ENCODE peak calls at places on chromosomes 11 and 22, in nine cellular contexts. L is uterus, A is Peyer's patch, C is tibial nerve, H is cardiac muscle cell, N is fibroblast of lung, D is PC-9, G is suprapubic skin, U is mammary epithelial cell. I is an unnamed sample.

GRCh38 chr22:30390974-30391691 is 3.9 kb upstream of the RNF215 start:
- DNase-seq in L (no peak), A (peak; percentile 92), C (no peak), H (peak; percentile 73), N (peak; percentile 70), D (peak; percentile 69), G (no peak), U (peak; percentile 70), I (peak; percentile 60)

GRCh38 chr22:31173386-31174145 is 13.6 kb downstream of the RNF185 start:
- DNase-seq in L (no peak), A (peak; percentile 30), C (no peak), H (peak; percentile 64), N (peak; percentile 93), D (peak; percentile 87), G (no peak), U (peak; percentile 78), I (no peak)

GRCh38 chr22:44341431-44342346 is 28.9 kb upstream of the SHISAL1 start:
- DNase-seq in L (peak; percentile 62), A (no peak), C (no peak), H (peak; percentile 77), N (peak; percentile 60), D (no peak), G (no peak), U (no peak), I (no peak)

GRCh38 chr22:43754176-43754575 is 57.9 kb downstream of the EFCAB6 start:
- DNase-seq in L (no peak), A (no peak), C (no peak), H (no peak), N (no peak), D (no peak), G (no peak), U (no peak), I (no peak)

GRCh38 chr11:75826463-75827220 is 11.6 kb downstream of the UVRAG start:
- DNase-seq in L (no peak), A (no peak), C (no peak), H (peak; percentile 70), N (peak; percentile 41), D (no peak), G (no peak), U (peak; percentile 34), I (no peak)

GRCh38 chr22:31139866-31140716 is at the start of gene PLA2G3:
- DNase-seq in L (no peak), A (no peak), C (no peak), H (peak; percentile 55), N (peak; percentile 65), D (no peak), G (no peak), U (no peak), I (no peak)

GRCh38 chr22:19111584-19111983 is 10.6 kb downstream of the DGCR2 start:
- DNase-seq in L (no peak), A (no peak), C (no peak), H (no peak), N (no peak), D (no peak), G (no peak), U (no peak), I (no peak)

GRCh38 chr11:61149624-61150615 is 11.3 kb downstream of the VPS37C start:
- DNase-seq in L (no peak), A (no peak), C (no peak), H (peak; percentile 49), N (no peak), D (peak; percentile 95), G (no peak), U (no peak), I (no peak)

GRCh38 chr11:108624196-108624925 is 30.8 kb upstream of the EXPH5 start:
- DNase-seq in L (no peak), A (no peak), C (no peak), H (no peak), N (no peak), D (no peak), G (no peak), U (no peak), I (no peak)

GRCh38 chr11:108628326-108628725 is 34.8 kb upstream of the EXPH5 start:
- DNase-seq in L (no peak), A (no peak), C (no peak), H (no peak), N (no peak), D (no peak), G (no peak), U (no peak), I (no peak)

GRCh38 chr11:108632041-108632440 is 32.8 kb upstream of the DDX10 start:
- DNase-seq in L (no peak), A (no peak), C (no peak), H (no peak), N (no peak), D (no peak), G (no peak), U (no peak), I (no peak)

GRCh38 chr11:108628812-108629211 is 35.2 kb upstream of the EXPH5 start:
- DNase-seq in L (no peak), A (no peak), C (no peak), H (no peak), N (no peak), D (no peak), G (no peak), U (no peak), I (no peak)

GRCh38 chr11:108629274-108629673 is 35.6 kb upstream of the DDX10 start:
- DNase-seq in L (no peak), A (no peak), C (no peak), H (no peak), N (no peak), D (no peak), G (no peak), U (no peak), I (no peak)
- H3K4me1 ChIP-seq in L (no peaks in the 10 kb centered on the region), A (no peaks in the 10 kb centered on the region), C (no peaks in the 10 kb centered on the region), H (no peaks in the 10 kb centered on the region), N (no peaks in the 10 kb centered on the region), D (peaks cover 7% of the 10 kb centered on the region), G (peaks cover 5% of the 10 kb centered on the region), U (peaks cover under 1% of the 10 kb centered on the region), I (no peaks in the 10 kb centered on the region)

GRCh38 chr11:111714522-111714921 is 51.7 kb downstream of the PPP2R1B start:
- DNase-seq in L (no peak), A (no peak), C (no peak), H (no peak), N (no peak), D (no peak), G (no peak), U (no peak), I (no peak)

GRCh38 chr11:111720801-111721494 is 45.2 kb downstream of the PPP2R1B start:
- DNase-seq in L (no peak), A (no peak), C (no peak), H (no peak), N (no peak), D (peak; percentile 29), G (no peak), U (no peak), I (no peak)

GRCh38 chr11:111719379-111719778 is 46.8 kb downstream of the PPP2R1B start:
- DNase-seq in L (no peak), A (no peak), C (no peak), H (no peak), N (peak; percentile 74), D (peak; percentile 29), G (no peak), U (peak; percentile 37), I (no peak)

GRCh38 chr11:111715142-111715816 is 50.9 kb downstream of the PPP2R1B start:
- DNase-seq in L (no peak), A (no peak), C (no peak), H (no peak), N (no peak), D (peak; percentile 21), G (no peak), U (no peak), I (no peak)

DNA sequence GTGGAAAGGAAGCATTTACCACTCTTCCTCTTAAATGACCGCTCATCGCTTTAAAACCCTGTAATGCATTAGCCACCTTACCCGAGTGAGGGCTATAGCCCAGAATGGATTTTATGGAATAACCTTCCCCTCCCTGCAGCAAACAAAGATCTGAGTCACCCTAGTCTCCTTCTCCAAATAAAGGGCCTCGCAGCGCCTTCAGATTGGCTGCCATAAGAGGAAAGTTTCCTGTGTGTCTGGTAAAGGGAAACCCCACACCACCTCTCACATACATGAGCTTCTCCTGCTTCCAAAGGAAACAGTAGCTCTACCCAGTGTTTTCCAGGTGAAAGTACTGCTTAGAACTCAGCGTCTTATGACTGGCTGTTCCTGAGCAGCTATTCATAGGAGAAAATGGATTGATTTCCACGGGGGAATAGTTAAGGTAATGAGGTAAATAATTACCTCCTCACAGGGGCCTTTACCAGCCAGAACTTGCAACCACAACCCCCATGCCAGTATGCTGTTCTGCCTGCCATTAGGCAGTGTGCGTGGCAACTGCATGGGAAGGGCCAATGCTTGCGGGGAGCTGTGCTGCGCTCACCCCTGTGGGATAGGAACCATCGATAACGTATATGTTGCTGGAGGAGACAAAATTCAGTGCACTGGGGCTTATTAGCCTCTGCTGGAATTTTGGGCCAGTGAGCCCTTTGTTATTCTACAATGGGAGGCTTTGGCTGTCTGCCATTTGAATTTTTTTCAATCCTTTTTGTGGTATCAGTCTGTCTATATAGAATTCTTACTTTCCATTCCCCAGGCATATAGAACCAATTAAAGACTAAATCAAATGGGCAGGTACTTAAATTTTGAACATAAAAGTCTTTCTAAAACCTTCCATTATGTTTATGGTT is 47.5 kb downstream of the PPP2R1B start:
- DNase-seq in L (no peak), A (no peak), C (no peak), H (peak; percentile 52), N (peak; percentile 91), D (peak; percentile 19), G (no peak), U (peak; percentile 68), I (no peak)
- H3K36me3 ChIP-seq in L (no peaks in the 10 kb centered on the region), A (no peaks in the 10 kb centered on the region), C (no peaks in the 10 kb centered on the region), H (peaks cover 22% of the 10 kb centered on the region), N (peaks cover 16% of the 10 kb centered on the region), D (peaks cover 30% of the 10 kb centered on the region), G (peaks cover 67% of the 10 kb centered on the region), U (peaks cover 20% of the 10 kb centered on the region), I (no peaks in the 10 kb centered on the region)

DNA sequence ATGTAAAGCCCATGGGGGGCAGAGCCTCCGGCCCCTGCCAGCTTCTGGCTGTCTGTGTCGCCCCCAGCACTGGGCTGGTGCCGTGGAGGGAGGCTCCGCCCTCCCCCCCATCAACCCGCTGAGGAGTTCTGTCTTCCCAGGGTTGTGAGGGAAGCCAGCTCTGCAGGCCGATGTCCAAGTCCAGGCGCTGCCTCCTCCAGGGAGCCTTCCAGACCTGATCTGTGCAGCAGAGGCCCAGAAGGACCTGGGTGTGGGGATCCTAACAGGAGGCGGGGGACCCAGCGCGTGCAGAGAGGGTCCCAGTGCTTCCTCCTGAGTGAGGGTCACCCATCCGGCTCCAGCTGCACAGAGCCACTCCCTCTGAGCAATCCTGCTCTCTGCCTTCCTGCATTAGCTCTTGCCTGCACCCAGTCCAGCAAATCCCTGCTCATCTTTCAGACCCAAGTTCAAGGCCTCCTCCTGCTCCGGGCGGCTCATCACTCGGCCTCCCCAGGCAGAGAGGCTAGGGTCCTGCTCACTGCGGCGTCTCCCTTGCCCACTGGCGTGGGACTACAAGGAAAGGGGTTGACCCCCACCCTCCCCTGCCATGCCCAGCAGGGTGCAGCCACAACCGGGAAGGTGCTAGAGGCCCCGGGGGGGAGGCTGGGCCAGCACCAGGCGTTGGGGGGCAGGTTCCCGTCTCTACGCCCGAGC is 16.5 kb downstream of the PRR33 start:
- DNase-seq in L (peak; percentile 16), A (no peak), C (no peak), H (no peak), N (no peak), D (no peak), G (peak; percentile 69), U (no peak), I (no peak)
- H3K27me3 ChIP-seq in L (no peaks in the 10 kb centered on the region), A (no peaks in the 10 kb centered on the region), C (peaks cover 15% of the 10 kb centered on the region), H (peaks cover 3% of the 10 kb centered on the region), N (peaks cover 6% of the 10 kb centered on the region), D (peaks cover 8% of the 10 kb centered on the region), G (no peaks in the 10 kb centered on the region), U (no peaks in the 10 kb centered on the region), I (no peaks in the 10 kb centered on the region)

DNA sequence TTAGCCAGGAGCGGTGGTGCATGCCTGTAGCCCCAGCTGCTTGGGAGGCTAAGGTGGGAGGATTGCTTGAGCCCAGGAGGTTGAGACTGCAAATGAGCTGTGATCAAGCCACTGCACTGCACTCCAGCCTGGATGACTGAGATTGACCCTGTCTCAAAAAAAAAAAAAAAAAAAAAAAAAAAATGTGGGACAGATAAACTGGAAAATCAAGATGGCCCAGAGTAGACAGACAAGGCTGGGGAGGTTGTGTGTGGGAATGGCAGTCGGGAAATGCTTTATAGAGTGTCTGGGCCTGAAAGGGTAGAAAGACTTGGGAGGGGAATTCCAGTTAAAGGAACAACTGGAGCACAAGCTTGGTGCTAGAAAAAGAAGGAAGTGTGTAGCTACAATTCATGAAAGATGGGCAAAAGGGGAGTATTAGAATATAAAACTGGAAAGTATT is 18.2 kb upstream of the WDR74 start:
- DNase-seq in L (no peak), A (no peak), C (no peak), H (no peak), N (peak; percentile 17), D (peak; percentile 79), G (no peak), U (peak; percentile 27), I (no peak)
- H3K4me1 ChIP-seq in L (peaks cover 20% of the 10 kb centered on the region), A (peaks cover 12% of the 10 kb centered on the region), C (peaks cover 20% of the 10 kb centered on the region), H (peaks cover 25% of the 10 kb centered on the region), N (peaks cover 12% of the 10 kb centered on the region), D (peaks cover 24% of the 10 kb centered on the region), G (peaks cover 46% of the 10 kb centered on the region), U (peaks cover 19% of the 10 kb centered on the region), I (peaks cover 25% of the 10 kb centered on the region)

I was measured in naive thymus-derived CD4-positive, alpha-beta T cell.